ENCODE peak calls at places on chromosomes 7 and 10, in five cellular contexts. D is cardiac fibroblast, Z is mesendoderm, V is posterior cingulate gyrus, B is kidney glomerular epithelial cell. U is an unnamed sample.

GRCh38 chr7:27143022-27143949 is at the start of gene HOXA5:
- DNase-seq in D (peak), Z (peak), V (no peak), B (peak), U (peak)

GRCh38 chr10:1209355-1209979 is 153.3 kb downstream of the WDR37 start:
- DNase-seq in D (no peak), Z (no peak), V (no peak), B (no peak), U (no peak)

GRCh38 chr7:94656658-94656924 is 658 bp upstream of the SGCE start:
- DNase-seq in D (no peak), Z (no peak), V (no peak), B (no peak), U (no peak)

GRCh38 chr7:20344396-20344795 is 13.7 kb downstream of the ITGB8 start:
- DNase-seq in D (no peak), Z (no peak), V (no peak), B (no peak), U (no peak)

GRCh38 chr10:119283818-119284217 is 76.4 kb downstream of the GRK5 start:
- DNase-seq in D (no peak), Z (no peak), V (no peak), B (no peak), U (no peak)

GRCh38 chr7:39086638-39087360 is 109.1 kb downstream of the POU6F2 start:
- DNase-seq in D (no peak), Z (no peak), V (no peak), B (no peak), U (no peak)

GRCh38 chr7:158143196-158144120 is 444.2 kb downstream of the PTPRN2 start:
- DNase-seq in D (no peak), Z (no peak), V (no peak), B (no peak), U (no peak)

GRCh38 chr7:43456200-43456599 is 126.7 kb upstream of the STK17A start:
- DNase-seq in D (no peak), Z (no peak), V (no peak), B (no peak), U (peak)

GRCh38 chr7:104124893-104125292 is 82.9 kb downstream of the ORC5 start:
- DNase-seq in D (no peak), Z (no peak), V (no peak), B (no peak), U (no peak)

GRCh38 chr7:29140873-29141468 is 5.4 kb downstream of the CPVL start:
- DNase-seq in D (no peak), Z (no peak), V (peak), B (no peak), U (peak)

GRCh38 chr7:28509256-28510021 is 97.1 kb downstream of the CREB5 start:
- DNase-seq in D (peak), Z (no peak), V (no peak), B (no peak), U (no peak)

GRCh38 chr7:463362-464176 is 56.1 kb downstream of the PDGFA start:
- DNase-seq in D (no peak), Z (no peak), V (no peak), B (no peak), U (no peak)